ENCODE peak calls at places on chromosomes 13 and 19, in six cellular contexts. N, W, L, Q, H and O are unnamed samples. For H3K4me1, the result is how much of the 10 kb centered on the place peaks cover.

GRCh38 chr19:1512671-1513491 is at the start of gene ADAMTSL5:
- DNase-seq in L (peak), N (no peak), W (no peak), Q (peak), H (peak), O (no peak)

GRCh38 chr19:8120636-8121480 is 28.5 kb downstream of the FBN3 start:
- DNase-seq in Q (no peak), W (no peak), H (no peak), L (no peak), N (no peak), O (no peak)

GRCh38 chr19:35657904-35658700 is 8.2 kb upstream of the UPK1A start:
- DNase-seq in Q (no peak), L (no peak), W (no peak), H (no peak), N (no peak), O (no peak)

GRCh38 chr19:35715355-35715809 is 2.4 kb upstream of the KMT2B start:
- DNase-seq in W (no peak), N (no peak), H (no peak), L (no peak), Q (no peak), O (no peak)

GRCh38 chr13:58994077-58994476 is 1169.7 kb downstream of the DIAPH3 start:
- DNase-seq in Q (no peak), N (no peak), H (no peak), L (no peak), W (no peak), O (no peak)

GRCh38 chr13:59542303-59542702 is 621.4 kb downstream of the DIAPH3 start:
- DNase-seq in H (no peak), N (no peak), Q (no peak), L (no peak), W (no peak), O (no peak)

GRCh38 chr19:49896863-49897621 is at the start of gene IL4I1:
- DNase-seq in Q (peak), N (peak), H (no peak), W (no peak), L (peak), O (no peak)

GRCh38 chr13:101942038-101942437 is 459.8 kb downstream of the FGF14 start:
- DNase-seq in W (no peak), Q (peak), N (no peak), L (peak), H (no peak), O (no peak)

GRCh38 chr13:27980280-27980998 is 8.1 kb downstream of the URAD start:
- DNase-seq in N (no peak), H (no peak), L (no peak), W (no peak), Q (peak), O (no peak)

GRCh38 chr19:8324186-8325050 is 3.1 kb downstream of the RPS28 start:
- DNase-seq in W (no peak), H (no peak), N (no peak), L (no peak), Q (no peak), O (peak)

GRCh38 chr19:38733493-38734175 is 10.6 kb downstream of the CAPN12 start:
- DNase-seq in Q (no peak), L (peak), H (peak), N (no peak), W (no peak), O (no peak)

GRCh38 chr19:46514589-46515289 is 19.1 kb upstream of the PNMA8B start:
- DNase-seq in L (no peak), H (no peak), Q (no peak), W (no peak), N (no peak), O (no peak)

GRCh38 chr13:50715402-50716146 is 127.9 kb downstream of the DLEU7 start:
- DNase-seq in L (no peak), N (no peak), W (no peak), Q (peak), H (no peak), O (peak)

GRCh38 chr13:20968745-20969144 is 66.2 kb upstream of the XPO4 start:
- DNase-seq in W (no peak), L (no peak), Q (no peak), H (no peak), N (peak), O (no peak)

GRCh38 chr13:50574731-50575130 is 268.8 kb downstream of the DLEU7 start:
- DNase-seq in W (no peak), H (no peak), Q (no peak), L (no peak), N (no peak), O (no peak)

GRCh38 chr13:46667687-46668281 is 114.8 kb downstream of the LRCH1 start:
- DNase-seq in W (no peak), L (peak), H (no peak), N (no peak), Q (no peak), O (no peak)

GRCh38 chr13:84684804-84685203 is 802.5 kb upstream of the SLITRK1 start:
- DNase-seq in L (no peak), H (no peak), N (no peak), W (no peak), Q (no peak), O (no peak)

GRCh38 chr13:25300861-25301346 is 521 bp upstream of the NUP58 start:
- DNase-seq in N (no peak), L (no peak), Q (peak), W (peak), H (peak), O (peak)

GRCh38 chr13:23748591-23748990 is 140.6 kb downstream of the MIPEP start:
- DNase-seq in N (no peak), W (no peak), L (no peak), Q (no peak), H (no peak), O (no peak)
- H3K4me1 ChIP-seq in N (under half), W (under half), L (under half), Q (under half), H (under half), O (under half)

GRCh38 chr19:23118400-23118799 is 1.6 kb downstream of the ZNF730 start:
- DNase-seq in H (no peak), N (no peak), L (no peak), Q (no peak), W (no peak), O (no peak)
- H3K4me3 ChIP-seq in H (no peak), N (no peak), L (no peak), Q (no peak), W (no peak), O (no peak)

GRCh38 chr13:69619651-69620050 is 488.0 kb upstream of the ATXN8OS start:
- DNase-seq in Q (no peak), N (no peak), W (no peak), L (no peak), H (no peak), O (no peak)
- H3K4me1 ChIP-seq in Q (under half), N (under half), W (under half), L (under half), H (under half), O (under half)

GRCh38 chr19:43983544-43983911 is 460 bp upstream of the ZNF155 start:
- DNase-seq in H (no peak), Q (no peak), W (no peak), N (no peak), L (no peak), O (no peak)
- H3K4me3 ChIP-seq in H (peak), Q (peak), W (peak), N (peak), L (peak), O (peak)

GRCh38 chr13:68304287-68304893 is 1074.3 kb upstream of the PCDH9 start:
- DNase-seq in H (no peak), W (no peak), N (no peak), L (peak), Q (no peak), O (no peak)
- H3K4me1 ChIP-seq in H (under half), W (under half), N (under half), L (under half), Q (under half), O (under half)